ENCODE peak calls at places on chromosomes 13 and 19, in eight cellular contexts. M, A, T, Q, Y, X, J and P are unnamed samples.

GRCh38 chr19:33394723-33395560 is 21.4 kb downstream of the CEBPG start:
- DNase-seq in M (peak; percentile 29), A (no peak), T (no peak), Q (no peak), Y (no peak), X (no peak), J (peak; percentile 22), P (no peak)

GRCh38 chr19:24140099-24140498 is 53.1 kb downstream of the ZNF254 start:
- DNase-seq in M (no peak), A (peak; percentile 84), T (no peak), Q (no peak), Y (peak; percentile 28), X (no peak), J (no peak), P (peak; percentile 61)

GRCh38 chr13:77832339-77833100 is 86.1 kb downstream of the EDNRB start:
- DNase-seq in M (no peak), A (peak; percentile 61), T (no peak), Q (no peak), Y (peak; percentile 23), X (no peak), J (no peak), P (peak; percentile 8)

GRCh38 chr19:49638360-49638759 is 1.6 kb downstream of the RRAS start:
- DNase-seq in M (no peak), A (peak; percentile 29), T (no peak), Q (no peak), Y (no peak), X (peak; percentile 60), J (no peak), P (no peak)

GRCh38 chr19:19372656-19373416 is 32.6 kb upstream of the GATAD2A start:
- DNase-seq in M (no peak), A (peak; percentile 29), T (peak; percentile 73), Q (no peak), Y (no peak), X (peak; percentile 8), J (no peak), P (peak; percentile 28)

GRCh38 chr13:97391201-97391600 is 42.8 kb upstream of the RAP2A start:
- DNase-seq in M (no peak), A (no peak), T (no peak), Q (no peak), Y (peak; percentile 11), X (no peak), J (no peak), P (no peak)

GRCh38 chr19:33621811-33622504 is at the start of gene CHST8:
- DNase-seq in M (peak; percentile 63), A (peak; percentile 6), T (no peak), Q (peak; percentile 80), Y (no peak), X (no peak), J (no peak), P (no peak)

GRCh38 chr13:95660981-95661581 is 15.9 kb upstream of the DNAJC3 start:
- DNase-seq in M (no peak), A (peak; percentile 64), T (no peak), Q (peak; percentile 74), Y (no peak), X (peak; percentile 31), J (no peak), P (peak; percentile 53)

GRCh38 chr19:31340059-31341025 is 8.9 kb downstream of the TSHZ3 start:
- DNase-seq in M (no peak), A (peak; percentile 94), T (no peak), Q (no peak), Y (peak; percentile 60), X (no peak), J (no peak), P (peak; percentile 78)

DNA sequence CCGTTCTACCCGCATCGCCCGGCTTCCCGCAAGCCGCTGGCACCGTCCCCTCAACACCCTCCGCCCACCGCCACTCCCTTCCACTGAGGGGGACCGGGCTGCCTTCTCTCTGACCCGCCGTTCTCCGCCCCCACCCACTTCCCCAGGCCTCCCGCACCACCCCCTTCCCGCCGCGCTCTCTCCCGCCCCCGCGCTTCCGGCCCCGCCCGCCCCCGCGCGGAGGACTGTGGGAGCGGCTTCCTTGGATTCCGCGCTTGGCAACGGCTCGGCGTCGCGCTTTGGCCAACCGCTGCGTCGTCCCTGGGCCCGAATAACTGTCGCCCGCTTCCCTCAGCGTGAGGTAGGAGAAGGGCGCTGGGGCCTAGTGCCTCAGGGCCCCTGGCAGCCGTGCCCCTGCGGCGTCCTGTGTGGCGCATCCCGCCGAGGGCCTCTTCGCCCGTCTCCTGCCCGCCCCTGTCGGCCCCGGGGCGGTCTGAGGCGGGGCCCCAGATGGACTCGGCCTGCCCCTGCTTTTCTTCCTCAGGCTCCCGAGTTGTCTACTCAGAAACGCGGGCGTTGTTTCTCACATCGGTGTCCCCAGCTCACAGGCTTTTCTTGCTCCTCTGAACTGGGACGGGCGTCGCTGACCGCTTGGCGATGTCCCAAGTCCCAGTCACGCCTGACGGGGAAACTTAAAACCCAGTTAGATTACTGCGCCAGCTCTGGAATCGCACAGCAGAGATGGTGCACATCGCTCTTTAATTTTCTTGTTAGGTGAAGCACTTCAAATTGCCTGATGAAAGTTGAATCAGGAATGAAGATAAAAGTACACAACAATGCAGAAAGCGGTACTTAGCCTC is at the start of gene IFT88:
- DNase-seq in M (peak; percentile 92), A (peak; percentile 85), T (peak; percentile 88), Q (peak; percentile 95), Y (peak; percentile 61), X (peak; percentile 58), J (peak; percentile 84), P (peak; percentile 89)
- TF ChIP-seq CTCF in M (no peak), A (no peak), T (no peak), Q (no peak), Y (no peak), X (no peak), J (peak; percentile 8), P (no peak)

GRCh38 chr13:23175920-23176319 is 4.9 kb upstream of the SGCG start:
- DNase-seq in M (no peak), A (no peak), T (no peak), Q (no peak), Y (no peak), X (no peak), J (no peak), P (peak; percentile 5)
- TF ChIP-seq CTCF in M (no peak), A (peak; percentile 44), T (peak; percentile 47), Q (peak; percentile 43), Y (no peak), X (peak; percentile 24), J (no peak), P (peak; percentile 27)

GRCh38 chr13:45327253-45327954 is 13.6 kb downstream of the TPT1 start:
- DNase-seq in M (no peak), A (no peak), T (no peak), Q (no peak), Y (no peak), X (no peak), J (no peak), P (no peak)
- TF ChIP-seq CTCF in M (no peak), A (no peak), T (no peak), Q (no peak), Y (no peak), X (no peak), J (no peak), P (no peak)

GRCh38 chr19:46376241-46377153 is 29.6 kb downstream of the PPP5C start:
- DNase-seq in M (peak; percentile 31), A (no peak), T (no peak), Q (no peak), Y (no peak), X (no peak), J (no peak), P (no peak)

GRCh38 chr19:46371371-46371901 is 24.5 kb downstream of the PPP5C start:
- DNase-seq in M (no peak), A (no peak), T (no peak), Q (no peak), Y (no peak), X (no peak), J (peak; percentile 45), P (no peak)

GRCh38 chr19:46374526-46375475 is 27.9 kb downstream of the PPP5C start:
- DNase-seq in M (peak; percentile 26), A (no peak), T (no peak), Q (no peak), Y (no peak), X (no peak), J (peak; percentile 39), P (no peak)

GRCh38 chr19:46372901-46373572 is 26.1 kb downstream of the PPP5C start:
- DNase-seq in M (peak; percentile 35), A (peak; percentile 62), T (no peak), Q (no peak), Y (no peak), X (peak; percentile 86), J (peak; percentile 52), P (peak; percentile 29)

DNA sequence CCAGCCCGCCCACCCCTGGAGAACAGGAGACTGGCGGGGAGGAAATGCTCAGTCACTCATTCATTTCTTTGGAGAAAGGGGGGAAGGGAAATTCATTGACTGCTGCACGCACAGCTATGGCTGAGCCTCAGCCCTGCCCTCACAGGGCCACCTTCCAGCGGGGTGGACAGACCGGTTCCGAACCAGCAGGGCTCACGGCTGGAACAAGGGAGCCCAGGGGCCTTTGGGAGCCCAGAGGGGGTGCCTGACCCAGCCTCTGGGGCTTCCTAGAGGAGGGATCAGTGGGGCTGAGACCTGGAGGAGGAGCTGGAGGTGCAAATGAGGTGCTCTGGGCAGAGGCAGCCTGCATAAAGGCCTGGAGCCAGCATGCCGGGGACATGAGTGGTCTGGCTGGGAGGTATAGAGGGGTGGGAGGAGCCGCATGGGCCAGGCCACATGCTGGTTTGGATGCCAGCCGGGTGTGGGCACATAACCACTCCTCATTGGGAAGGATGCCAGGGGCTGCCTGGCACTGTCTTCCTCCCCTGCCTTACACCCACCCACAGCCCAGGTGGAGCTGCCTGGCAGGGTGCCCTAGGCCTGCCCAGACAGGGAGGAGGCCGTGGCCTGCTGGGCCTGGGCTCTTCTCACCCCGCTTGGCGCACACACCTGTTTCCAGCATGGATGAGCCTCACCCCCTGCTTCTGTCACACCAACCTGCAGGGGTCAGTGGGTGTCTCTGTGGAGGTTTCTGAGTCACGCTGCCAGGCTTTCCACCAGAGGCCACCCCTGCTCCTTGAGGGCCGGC is 26.9 kb downstream of the PPP5C start:
- DNase-seq in M (peak; percentile 59), A (peak; percentile 21), T (no peak), Q (no peak), Y (no peak), X (peak; percentile 88), J (peak; percentile 98), P (peak; percentile 56)
- TF ChIP-seq CTCF in M (no peak), A (no peak), T (no peak), Q (no peak), Y (no peak), X (peak; percentile 19), J (no peak), P (no peak)

GRCh38 chr19:13262450-13262849 is 112.2 kb downstream of the IER2 start:
- DNase-seq in M (no peak), A (peak; percentile 60), T (no peak), Q (peak; percentile 53), Y (peak; percentile 33), X (peak; percentile 43), J (no peak), P (peak; percentile 60)
- TF ChIP-seq CTCF in M (peak; percentile 40), A (peak; percentile 66), T (peak; percentile 71), Q (peak; percentile 53), Y (peak; percentile 34), X (peak; percentile 61), J (peak; percentile 59), P (peak; percentile 43)

DNA sequence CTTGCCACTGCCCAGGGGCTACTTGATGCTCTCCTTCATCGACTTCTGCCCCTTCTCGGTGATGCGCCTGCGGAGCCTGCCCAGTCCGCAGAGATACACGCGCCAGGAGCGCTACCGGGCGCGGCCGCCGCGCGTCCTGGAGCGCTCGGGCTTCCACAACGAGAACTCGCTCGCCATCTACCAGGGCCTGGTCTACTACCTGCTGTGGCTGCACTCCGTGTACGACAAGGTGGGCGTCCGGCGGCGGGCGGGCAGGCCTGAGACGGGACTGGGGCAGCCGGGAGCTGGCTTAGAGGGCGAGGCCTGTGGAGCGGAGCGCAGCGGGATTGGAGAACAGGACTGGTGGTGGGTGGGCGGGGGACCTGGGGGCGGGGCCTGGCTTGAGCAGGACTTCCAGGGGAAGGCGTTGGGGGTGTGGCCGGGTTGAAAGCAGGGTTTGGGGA is 12.7 kb upstream of the PSMD8 start:
- DNase-seq in M (peak; percentile 65), A (peak; percentile 52), T (peak; percentile 65), Q (peak; percentile 92), Y (no peak), X (peak; percentile 99), J (peak; percentile 83), P (peak; percentile 70)
- TF ChIP-seq CTCF in M (no peak), A (no peak), T (no peak), Q (no peak), Y (no peak), X (no peak), J (peak; percentile 55), P (peak; percentile 14)